ENCODE peak calls at places on chromosomes 4 and X, in four cellular contexts. One of them, this sample, is unnamed.

GRCh38 chr4:81684357-81684756 is 212.7 kb upstream of the RASGEF1B start:
- DNase-seq in left ventricle myocardium inferior: no peak
- DNase-seq in GM20000: no peak
- DNase-seq in nephron progenitor cell: no peak
- DNase-seq in this sample: no peak

GRCh38 chr4:126955292-126956191 is 677.2 kb upstream of the INTU start:
- DNase-seq in left ventricle myocardium inferior: no peak
- DNase-seq in GM20000: no peak
- DNase-seq in nephron progenitor cell: no peak
- DNase-seq in this sample: no peak

GRCh38 chrX:42143866-42144592 is 220.7 kb upstream of the CASK start:
- DNase-seq in left ventricle myocardium inferior: no peak
- DNase-seq in GM20000: no peak
- DNase-seq in nephron progenitor cell: peak; percentile 22
- DNase-seq in this sample: no peak

GRCh38 chr4:24514808-24515207 is 69.5 kb downstream of the DHX15 start:
- DNase-seq in left ventricle myocardium inferior: no peak
- DNase-seq in GM20000: peak; percentile 10
- DNase-seq in nephron progenitor cell: no peak
- DNase-seq in this sample: no peak

GRCh38 chrX:47179221-47179927 is 14.3 kb upstream of the UBA1 start:
- DNase-seq in left ventricle myocardium inferior: peak; percentile 54
- DNase-seq in GM20000: no peak
- DNase-seq in nephron progenitor cell: no peak
- DNase-seq in this sample: no peak

GRCh38 chr4:153555730-153556440 is 89.7 kb downstream of the TMEM131L start:
- DNase-seq in left ventricle myocardium inferior: peak; percentile 90
- DNase-seq in GM20000: no peak
- DNase-seq in nephron progenitor cell: no peak
- DNase-seq in this sample: no peak

GRCh38 chrX:22634081-22634480 is 361.4 kb downstream of the CBLL2 start:
- DNase-seq in left ventricle myocardium inferior: no peak
- DNase-seq in GM20000: no peak
- DNase-seq in nephron progenitor cell: no peak
- DNase-seq in this sample: no peak

GRCh38 chr4:79748835-79749234 is 324.2 kb downstream of the ANTXR2 start:
- DNase-seq in left ventricle myocardium inferior: no peak
- DNase-seq in GM20000: no peak
- DNase-seq in nephron progenitor cell: no peak
- DNase-seq in this sample: no peak

GRCh38 chr4:124191329-124191728 is 521.2 kb downstream of the ANKRD50 start:
- DNase-seq in left ventricle myocardium inferior: no peak
- DNase-seq in GM20000: no peak
- DNase-seq in nephron progenitor cell: no peak
- DNase-seq in this sample: no peak

GRCh38 chr4:140834866-140835495 is 78.8 kb upstream of the TBC1D9 start:
- DNase-seq in left ventricle myocardium inferior: no peak
- DNase-seq in GM20000: no peak
- DNase-seq in nephron progenitor cell: no peak
- DNase-seq in this sample: no peak

GRCh38 chrX:64975491-64975890 is 759 bp downstream of the ZC4H2 start:
- DNase-seq in left ventricle myocardium inferior: peak; percentile 13
- DNase-seq in GM20000: peak; percentile 3
- DNase-seq in nephron progenitor cell: peak; percentile 57
- DNase-seq in this sample: no peak

GRCh38 chrX:53048169-53049126 is at the start of gene GPR173:
- DNase-seq in left ventricle myocardium inferior: peak; percentile 28
- DNase-seq in GM20000: no peak
- DNase-seq in nephron progenitor cell: peak; percentile 41
- DNase-seq in this sample: no peak

GRCh38 chrX:22276781-22277180 is 4.1 kb downstream of the CBLL2 start:
- DNase-seq in left ventricle myocardium inferior: no peak
- DNase-seq in GM20000: no peak
- DNase-seq in nephron progenitor cell: no peak
- DNase-seq in this sample: no peak

GRCh38 chrX:78074088-78074487 is 30.0 kb upstream of the PGK1 start:
- DNase-seq in left ventricle myocardium inferior: no peak
- DNase-seq in GM20000: no peak
- DNase-seq in nephron progenitor cell: no peak
- DNase-seq in this sample: no peak

GRCh38 chr4:63325140-63325539 is 1084.1 kb downstream of the TECRL start:
- DNase-seq in left ventricle myocardium inferior: no peak
- DNase-seq in GM20000: no peak
- DNase-seq in nephron progenitor cell: no peak
- DNase-seq in this sample: no peak

GRCh38 chr4:61540944-61541343 is 340.8 kb downstream of the ADGRL3 start:
- DNase-seq in left ventricle myocardium inferior: no peak
- DNase-seq in GM20000: no peak
- DNase-seq in nephron progenitor cell: no peak
- DNase-seq in this sample: no peak

GRCh38 chrX:9205599-9206223 is 171.8 kb upstream of the FAM9B start:
- DNase-seq in left ventricle myocardium inferior: no peak
- DNase-seq in GM20000: no peak
- DNase-seq in nephron progenitor cell: no peak
- DNase-seq in this sample: no peak

GRCh38 chrX:45852884-45853283 is 652.2 kb upstream of the DIPK2B start:
- DNase-seq in left ventricle myocardium inferior: no peak
- DNase-seq in GM20000: no peak
- DNase-seq in nephron progenitor cell: no peak
- DNase-seq in this sample: no peak

GRCh38 chr4:107444-108429 is 16.6 kb upstream of the ZNF718 start:
- DNase-seq in left ventricle myocardium inferior: no peak
- DNase-seq in GM20000: no peak
- DNase-seq in nephron progenitor cell: no peak
- DNase-seq in this sample: no peak

GRCh38 chr4:27048350-27049100 is 187.9 kb downstream of the STIM2 start:
- DNase-seq in left ventricle myocardium inferior: no peak
- DNase-seq in GM20000: peak; percentile 32
- DNase-seq in nephron progenitor cell: no peak
- DNase-seq in this sample: no peak

GRCh38 chr4:188719794-188720193 is 580.6 kb downstream of the TRIML1 start:
- DNase-seq in left ventricle myocardium inferior: no peak
- DNase-seq in GM20000: no peak
- DNase-seq in nephron progenitor cell: no peak
- DNase-seq in this sample: no peak
- TF ChIP-seq CTCF in left ventricle myocardium inferior: no peak
- TF ChIP-seq CTCF in GM20000: no peak
- TF ChIP-seq CTCF in nephron progenitor cell: no peak
- TF ChIP-seq CTCF in this sample: peak; percentile 60

GRCh38 chr4:37661643-37662221 is 24.4 kb downstream of the RELL1 start:
- DNase-seq in left ventricle myocardium inferior: no peak
- DNase-seq in GM20000: no peak
- DNase-seq in nephron progenitor cell: no peak
- DNase-seq in this sample: no peak
- TF ChIP-seq CTCF in left ventricle myocardium inferior: no peak
- TF ChIP-seq CTCF in GM20000: no peak
- TF ChIP-seq CTCF in nephron progenitor cell: no peak
- TF ChIP-seq CTCF in this sample: no peak

GRCh38 chrX:110536788-110537187 is 178.1 kb downstream of the RTL9 start:
- DNase-seq in left ventricle myocardium inferior: no peak
- DNase-seq in GM20000: no peak
- DNase-seq in nephron progenitor cell: no peak
- DNase-seq in this sample: no peak
- TF ChIP-seq CTCF in left ventricle myocardium inferior: no peak
- TF ChIP-seq CTCF in GM20000: no peak
- TF ChIP-seq CTCF in nephron progenitor cell: no peak
- TF ChIP-seq CTCF in this sample: no peak

GRCh38 chrX:17529349-17529748 is 154.3 kb downstream of the NHS start:
- DNase-seq in left ventricle myocardium inferior: no peak
- DNase-seq in GM20000: no peak
- DNase-seq in nephron progenitor cell: no peak
- DNase-seq in this sample: no peak

GRCh38 chrX:17531500-17531899 is 156.5 kb downstream of the NHS start:
- DNase-seq in left ventricle myocardium inferior: no peak
- DNase-seq in GM20000: no peak
- DNase-seq in nephron progenitor cell: no peak
- DNase-seq in this sample: no peak

GRCh38 chrX:17537652-17538301 is 162.8 kb downstream of the NHS start:
- DNase-seq in left ventricle myocardium inferior: no peak
- DNase-seq in GM20000: no peak
- DNase-seq in nephron progenitor cell: no peak
- DNase-seq in this sample: no peak

GRCh38 chrX:17535229-17535628 is 160.2 kb downstream of the NHS start:
- DNase-seq in left ventricle myocardium inferior: no peak
- DNase-seq in GM20000: peak; percentile 17
- DNase-seq in nephron progenitor cell: no peak
- DNase-seq in this sample: no peak
- TF ChIP-seq CTCF in left ventricle myocardium inferior: peak; percentile 56
- TF ChIP-seq CTCF in GM20000: no peak
- TF ChIP-seq CTCF in nephron progenitor cell: peak; percentile 14
- TF ChIP-seq CTCF in this sample: peak; percentile 65

DNA sequence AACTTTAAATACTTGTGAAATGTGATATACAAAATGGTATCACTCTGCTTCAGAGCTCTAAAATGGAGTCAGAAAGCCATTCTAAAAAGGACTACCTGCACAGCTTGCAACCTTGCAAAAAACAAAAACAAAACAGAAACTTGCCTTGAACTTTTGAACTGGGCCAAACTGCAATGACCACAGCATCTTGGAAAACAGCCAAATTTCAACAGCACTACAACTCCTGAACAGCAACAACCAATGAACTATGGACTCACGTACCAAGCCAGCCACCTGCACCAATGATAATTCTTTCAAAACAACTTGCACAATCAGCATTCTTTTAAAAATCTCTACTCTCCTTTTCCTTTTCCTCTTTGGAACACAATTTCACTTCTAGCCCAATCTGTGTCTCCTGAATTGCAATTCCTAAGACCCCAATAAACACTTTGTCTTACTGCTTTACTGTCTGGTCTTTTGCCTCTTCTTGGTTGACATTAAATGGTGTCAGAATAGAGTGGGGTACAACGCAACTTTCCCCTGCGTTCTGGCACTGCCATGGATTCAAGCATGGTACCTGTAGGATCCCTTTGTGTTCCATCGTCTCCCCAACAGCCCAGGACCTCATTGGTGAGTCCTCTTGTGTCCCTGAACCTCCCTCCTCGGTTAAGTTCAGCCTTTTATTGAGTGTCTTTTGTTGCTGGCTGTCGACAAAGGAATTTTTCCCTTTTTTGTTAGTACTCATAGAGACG is 35.7 kb upstream of the FMR1 start:
- DNase-seq in left ventricle myocardium inferior: no peak
- DNase-seq in GM20000: no peak
- DNase-seq in nephron progenitor cell: no peak
- DNase-seq in this sample: no peak
- TF ChIP-seq CTCF in left ventricle myocardium inferior: no peak
- TF ChIP-seq CTCF in GM20000: no peak
- TF ChIP-seq CTCF in nephron progenitor cell: no peak
- TF ChIP-seq CTCF in this sample: no peak